ENCODE peak calls at places on chromosomes 6 and 20, in six cellular contexts. A is anterior cingulate cortex, C is epithelial cell of esophagus, X is left ventricle myocardium superior, Y is HCEC 1CT, T is fibroblast of mammary gland. L is an unnamed sample.
A peak's percentile ranks its signal among the peaks of the same experiment; 100 is the strongest.

GRCh38 chr6:11263185-11263817 is 30.8 kb upstream of the NEDD9 start:
- DNase-seq in A (no peak), C (peak; percentile 31), X (peak; percentile 63), Y (peak; percentile 85), T (peak; percentile 83), L (peak; percentile 82)

GRCh38 chr6:10977231-10977968 is 66.7 kb downstream of the ELOVL2 start:
- DNase-seq in A (no peak), C (no peak), X (no peak), Y (no peak), T (no peak), L (no peak)

GRCh38 chr6:119277047-119277446 is 72.5 kb downstream of the MAN1A1 start:
- DNase-seq in A (no peak), C (no peak), X (no peak), Y (no peak), T (no peak), L (no peak)

GRCh38 chr6:24583463-24584389 is 62.3 kb downstream of the KIAA0319 start:
- DNase-seq in A (peak; percentile 8), C (peak; percentile 71), X (peak; percentile 80), Y (peak; percentile 39), T (peak; percentile 70), L (peak; percentile 83)

GRCh38 chr20:22389836-22390542 is 194.4 kb downstream of the FOXA2 start:
- DNase-seq in A (no peak), C (peak; percentile 99), X (no peak), Y (no peak), T (peak; percentile 65), L (no peak)

GRCh38 chr20:46411637-46412036 is 5.2 kb upstream of the ELMO2 start:
- DNase-seq in A (no peak), C (no peak), X (no peak), Y (no peak), T (no peak), L (no peak)

GRCh38 chr6:97282238-97282725 is 734 bp downstream of the MMS22L start:
- DNase-seq in A (no peak), C (no peak), X (no peak), Y (peak; percentile 4), T (peak; percentile 13), L (no peak)

GRCh38 chr6:26272171-26272631 is 92.8 kb upstream of the BTN3A2 start:
- DNase-seq in A (no peak), C (peak; percentile 59), X (peak; percentile 54), Y (no peak), T (no peak), L (peak; percentile 85)

GRCh38 chr6:40882321-40882720 is 156.7 kb downstream of the UNC5CL start:
- DNase-seq in A (no peak), C (no peak), X (peak; percentile 33), Y (no peak), T (no peak), L (no peak)

GRCh38 chr20:36919715-36920333 is 31.7 kb downstream of the SAMHD1 start:
- DNase-seq in A (no peak), C (peak; percentile 68), X (no peak), Y (peak; percentile 68), T (peak; percentile 75), L (no peak)

GRCh38 chr6:149303468-149303867 is 14.0 kb upstream of the TAB2 start:
- DNase-seq in A (no peak), C (no peak), X (no peak), Y (no peak), T (no peak), L (no peak)